ENCODE peak calls at places on chromosomes 11 and 22, in eight cellular contexts. B, A, E, O, I, S, J and X are unnamed samples.

GRCh38 chr11:3119141-3119821 is 45.8 kb downstream of the OSBPL5 start:
- DNase-seq in I (no peak), B (no peak), A (no peak), E (peak; percentile 33), J (no peak), S (peak; percentile 83), O (no peak), X (peak; percentile 15)

GRCh38 chr11:210122-210802 is 2.8 kb downstream of the RIC8A start:
- DNase-seq in E (no peak), B (no peak), I (peak; percentile 66), A (peak; percentile 80), O (peak; percentile 89), S (peak; percentile 74), J (peak; percentile 89), X (no peak)

GRCh38 chr11:66289548-66290331 is 797 bp upstream of the YIF1A start:
- DNase-seq in E (peak; percentile 90), J (no peak), O (peak; percentile 79), B (peak; percentile 86), A (no peak), S (peak; percentile 93), I (no peak), X (peak; percentile 84)

GRCh38 chr11:125414121-125414520 is 81.9 kb downstream of the FEZ1 start:
- DNase-seq in E (no peak), A (no peak), B (no peak), J (no peak), I (no peak), O (no peak), S (no peak), X (no peak)

GRCh38 chr11:82826526-82826925 is 73.7 kb downstream of the PRCP start:
- DNase-seq in B (no peak), A (no peak), S (no peak), E (no peak), J (peak; percentile 30), O (no peak), I (peak; percentile 11), X (no peak)

GRCh38 chr22:30872282-30873041 is 96.1 kb downstream of the MORC2 start:
- DNase-seq in A (no peak), B (no peak), I (no peak), O (peak; percentile 23), E (peak; percentile 41), J (no peak), S (peak; percentile 69), X (peak; percentile 41)

GRCh38 chr11:35978891-35979290 is 35.0 kb downstream of the LDLRAD3 start:
- DNase-seq in B (no peak), A (no peak), J (no peak), S (no peak), O (no peak), I (no peak), E (no peak), X (no peak)

GRCh38 chr11:24748261-24748660 is 251.4 kb downstream of the LUZP2 start:
- DNase-seq in S (no peak), O (no peak), J (no peak), B (no peak), I (no peak), E (no peak), A (no peak), X (no peak)

GRCh38 chr11:60899021-60899936 is 7.1 kb downstream of the PRPF19 start:
- DNase-seq in E (no peak), B (peak; percentile 56), S (no peak), O (peak; percentile 90), J (peak; percentile 83), A (peak; percentile 67), I (peak; percentile 77), X (no peak)

GRCh38 chr11:17478064-17478463 is 1.4 kb upstream of the ABCC8 start:
- DNase-seq in A (no peak), I (no peak), B (no peak), J (peak; percentile 12), E (no peak), S (no peak), O (peak; percentile 20), X (no peak)

GRCh38 chr11:1197886-1198765 is 24.7 kb upstream of the MUC5B start:
- DNase-seq in S (peak; percentile 77), A (no peak), B (no peak), I (no peak), J (no peak), O (no peak), E (peak; percentile 65), X (peak; percentile 17)

GRCh38 chr11:16026849-16027248 is 329.5 kb downstream of the SOX6 start:
- DNase-seq in I (no peak), E (no peak), B (no peak), S (no peak), O (no peak), A (no peak), J (no peak), X (no peak)

GRCh38 chr11:67119577-67120391 is 721 bp downstream of the KDM2A start:
- DNase-seq in I (peak; percentile 8), S (peak; percentile 87), A (peak; percentile 74), O (peak; percentile 45), B (peak; percentile 48), J (no peak), E (peak; percentile 88), X (peak; percentile 66)

GRCh38 chr22:50536231-50536630 is 6.4 kb upstream of the TYMP start:
- DNase-seq in S (no peak), O (no peak), E (no peak), I (no peak), J (no peak), B (no peak), A (no peak), X (no peak)
- H3K4me3 ChIP-seq in S (no peak overlapping the region), O (no peak overlapping the region), E (no peak overlapping the region), I (no peak overlapping the region), J (no peak overlapping the region), B (no peak overlapping the region), A (no peak overlapping the region), X (no peak overlapping the region)

GRCh38 chr22:33923033-33923432 is 2.8 kb upstream of the LARGE1 start:
- DNase-seq in O (no peak), E (no peak), J (peak; percentile 48), A (no peak), S (no peak), I (peak; percentile 31), B (no peak), X (no peak)
- H3K4me3 ChIP-seq in O (peak overlapping the region; percentile 76), E (peak overlapping the region; percentile 52), J (peak overlapping the region; percentile 66), A (peak overlapping the region; percentile 76), S (no peak overlapping the region), I (peak overlapping the region; percentile 44), B (peak overlapping the region; percentile 39), X (peak overlapping the region; percentile 88)

DNA sequence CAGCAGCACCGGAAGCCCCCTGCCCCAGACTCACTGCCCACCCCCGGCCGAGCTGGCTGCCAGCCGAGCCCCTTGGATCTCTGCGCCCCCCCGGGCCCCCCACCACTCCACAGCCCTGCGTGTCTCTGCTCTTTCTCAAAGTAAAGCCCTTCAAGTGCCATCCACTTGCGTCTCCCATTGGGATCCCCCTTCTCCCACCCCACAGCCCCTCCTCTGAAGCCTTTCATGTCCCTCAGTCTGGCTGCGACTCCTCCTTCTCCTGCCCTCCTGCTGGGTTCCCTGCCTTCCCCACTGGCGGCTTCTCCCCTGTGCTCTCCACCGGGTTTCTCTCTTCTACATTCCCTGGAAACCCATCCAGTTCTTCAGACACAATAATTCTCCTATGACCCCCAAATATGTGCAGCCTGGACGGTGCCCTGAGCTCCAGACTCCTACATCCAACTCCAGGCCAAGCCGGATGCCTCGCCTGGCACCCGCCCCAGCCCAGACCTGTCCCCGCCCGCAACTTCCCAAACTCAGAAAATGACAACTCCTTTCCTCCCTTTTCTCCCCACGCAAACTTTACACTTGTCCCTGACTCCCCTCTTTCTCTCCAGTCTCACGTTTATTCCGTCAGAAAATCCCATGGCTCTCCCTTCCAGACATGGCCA is 108.9 kb downstream of the WNT7B start:
- DNase-seq in J (no peak), A (no peak), S (peak; percentile 85), I (no peak), E (peak; percentile 37), O (no peak), B (no peak), X (peak; percentile 24)
- H3K4me3 ChIP-seq in J (no peak overlapping the region), A (no peak overlapping the region), S (no peak overlapping the region), I (peak overlapping the region; percentile 17), E (no peak overlapping the region), O (no peak overlapping the region), B (no peak overlapping the region), X (no peak overlapping the region)

DNA sequence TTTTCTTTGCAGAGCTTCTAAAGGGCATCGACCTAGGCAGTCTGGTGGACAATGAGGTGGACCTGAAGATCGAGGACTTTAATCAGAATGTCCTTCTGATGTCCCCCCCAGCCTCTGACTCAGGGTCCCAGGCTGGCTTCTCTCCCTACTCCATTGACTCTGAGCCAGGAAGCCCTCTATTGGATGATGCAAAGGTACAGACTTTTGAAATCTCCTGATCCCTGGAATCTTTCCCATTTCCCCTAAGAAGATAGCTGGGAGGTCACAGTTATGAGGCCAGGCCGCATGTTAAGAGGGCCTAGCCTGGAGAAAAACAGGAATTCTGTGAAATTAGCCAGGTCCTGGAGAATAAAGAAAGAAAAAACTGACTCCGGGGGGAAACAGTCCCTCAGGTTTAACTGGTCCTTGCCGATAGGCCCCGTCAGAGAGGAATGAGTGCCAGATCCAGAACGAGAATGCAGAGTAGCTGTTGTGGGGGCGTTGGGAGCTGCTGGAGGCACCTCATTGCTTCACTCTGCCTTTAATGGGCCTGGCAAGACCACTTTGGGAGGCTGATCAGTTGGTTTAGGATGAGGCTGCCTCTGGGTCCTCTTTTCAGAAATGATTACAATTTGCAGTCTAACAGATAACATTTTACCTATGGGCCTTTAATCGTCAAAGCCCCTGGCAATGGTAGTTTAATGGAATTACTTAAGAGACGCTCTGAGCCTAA is 39.2 kb downstream of the SHISA8 start:
- DNase-seq in O (peak; percentile 17), S (no peak), J (no peak), I (peak; percentile 11), A (no peak), B (no peak), E (no peak), X (no peak)
- H3K4me3 ChIP-seq in O (no peak overlapping the region), S (no peak overlapping the region), J (no peak overlapping the region), I (no peak overlapping the region), A (no peak overlapping the region), B (no peak overlapping the region), E (no peak overlapping the region), X (no peak overlapping the region)

GRCh38 chr11:101453682-101454081 is 130.1 kb downstream of the TRPC6 start:
- DNase-seq in I (no peak), E (no peak), J (no peak), S (no peak), A (no peak), B (no peak), O (peak; percentile 33), X (no peak)
- H3K4me3 ChIP-seq in I (no peak overlapping the region), E (no peak overlapping the region), J (no peak overlapping the region), S (no peak overlapping the region), A (no peak overlapping the region), B (no peak overlapping the region), O (no peak overlapping the region), X (no peak overlapping the region)

GRCh38 chr11:34654491-34655334 is 33.8 kb downstream of the EHF start:
- DNase-seq in I (peak; percentile 75), S (peak; percentile 95), A (no peak), B (no peak), O (peak; percentile 93), J (peak; percentile 56), E (no peak), X (peak; percentile 78)
- H3K4me3 ChIP-seq in I (no peak overlapping the region), S (no peak overlapping the region), A (no peak overlapping the region), B (no peak overlapping the region), O (no peak overlapping the region), J (no peak overlapping the region), E (no peak overlapping the region), X (no peak overlapping the region)

GRCh38 chr11:116194156-116194904 is 578.5 kb downstream of the BUD13 start:
- DNase-seq in S (no peak), A (no peak), E (no peak), O (no peak), B (no peak), J (no peak), I (no peak), X (no peak)
- H3K4me3 ChIP-seq in S (no peak overlapping the region), A (no peak overlapping the region), E (peak overlapping the region; percentile 38), O (peak overlapping the region; percentile 58), B (no peak overlapping the region), J (no peak overlapping the region), I (peak overlapping the region; percentile 14), X (peak overlapping the region; percentile 52)